ENCODE peak calls at places on chromosome 1, in eight cellular contexts. E is HCT116, F is transverse colon, H is spleen, R is GM12892, N is prostate gland, D is GM12891, J is H1. B is an unnamed sample.

GRCh38 chr1:227793948-227794812 is 21.3 kb upstream of the PRSS38 start:
- DNase-seq in E (no peak), F (no peak), H (no peak), R (no peak), N (peak; percentile 52), D (no peak), J (peak; percentile 61), B (peak; percentile 84)

GRCh38 chr1:193525411-193525810 is 339.0 kb upstream of the B3GALT2 start:
- DNase-seq in E (no peak), F (no peak), H (no peak), R (no peak), N (no peak), D (no peak), J (no peak), B (no peak)

GRCh38 chr1:61588736-61589381 is 136.1 kb downstream of the TM2D1 start:
- DNase-seq in E (peak; percentile 59), F (peak; percentile 64), H (no peak), R (peak; percentile 39), N (peak; percentile 46), D (peak; percentile 53), J (peak; percentile 85), B (no peak)

GRCh38 chr1:238063454-238063853 is 172.7 kb upstream of the ZP4 start:
- DNase-seq in E (no peak), F (no peak), H (no peak), R (no peak), N (no peak), D (no peak), J (no peak), B (no peak)

GRCh38 chr1:228284148-228284495 is 76.3 kb downstream of the OBSCN start:
- DNase-seq in E (no peak), F (no peak), H (no peak), R (no peak), N (no peak), D (no peak), J (no peak), B (no peak)

GRCh38 chr1:27832762-27833161 is 2.2 kb downstream of the PPP1R8 start:
- DNase-seq in E (no peak), F (no peak), H (no peak), R (no peak), N (no peak), D (no peak), J (no peak), B (no peak)

GRCh38 chr1:170732262-170732595 is 68.3 kb downstream of the PRRX1 start:
- DNase-seq in E (no peak), F (no peak), H (no peak), R (no peak), N (no peak), D (no peak), J (no peak), B (no peak)

GRCh38 chr1:53576381-53576801 is 117.2 kb downstream of the DMRTB1 start:
- DNase-seq in E (no peak), F (no peak), H (peak; percentile 47), R (no peak), N (no peak), D (no peak), J (no peak), B (peak; percentile 23)

GRCh38 chr1:63703661-63704060 is 70.2 kb upstream of the ROR1 start:
- DNase-seq in E (no peak), F (no peak), H (no peak), R (no peak), N (no peak), D (no peak), J (no peak), B (no peak)

GRCh38 chr1:233477359-233477758 is 136.5 kb upstream of the KCNK1 start:
- DNase-seq in E (no peak), F (no peak), H (no peak), R (no peak), N (no peak), D (no peak), J (no peak), B (no peak)

GRCh38 chr1:28062806-28063205 is 25.6 kb downstream of the EYA3 start:
- DNase-seq in E (no peak), F (no peak), H (no peak), R (no peak), N (no peak), D (no peak), J (no peak), B (no peak)

DNA sequence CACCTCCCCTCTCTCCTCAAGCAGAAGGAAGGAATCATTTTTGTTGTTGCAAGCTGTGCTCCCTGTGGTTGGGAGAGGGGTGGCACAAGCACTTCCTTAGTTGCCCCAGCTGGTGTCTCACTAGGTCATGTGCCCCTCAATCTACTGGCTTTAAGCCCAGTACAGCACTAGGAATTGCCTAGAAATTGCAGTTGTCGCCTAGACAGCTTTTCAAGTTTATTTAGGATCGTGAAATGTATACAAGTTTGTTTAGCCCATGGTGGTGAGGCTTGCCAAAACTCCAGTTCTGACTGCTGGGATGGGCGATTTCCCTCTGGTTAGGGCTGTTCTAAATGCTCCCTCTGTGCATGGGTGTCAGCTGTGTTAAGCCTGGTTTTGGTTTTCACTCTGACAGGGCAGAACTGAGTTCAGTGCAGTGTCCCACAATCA is 126.8 kb upstream of the ZNF644 start:
- DNase-seq in E (no peak), F (peak; percentile 27), H (no peak), R (no peak), N (no peak), D (no peak), J (no peak), B (no peak)
- TF ChIP-seq POLR2A in E (no peak), F (no peak), H (no peak), R (no peak), N (no peak), D (no peak), J (no peak), B (no peak)

GRCh38 chr1:231827337-231828105 is 200.9 kb downstream of the DISC1 start:
- DNase-seq in E (no peak), F (no peak), H (no peak), R (no peak), N (no peak), D (no peak), J (no peak), B (no peak)
- TF ChIP-seq POLR2AphosphoS5 in E (no peak), F (no peak), H (no peak), R (no peak), N (no peak), D (no peak), J (no peak), B (no peak)

GRCh38 chr1:182614796-182615451 is 10.7 kb upstream of the RGS16 start:
- DNase-seq in E (no peak), F (peak; percentile 72), H (peak; percentile 89), R (peak; percentile 56), N (peak; percentile 52), D (peak; percentile 46), J (peak; percentile 75), B (peak; percentile 91)
- TF ChIP-seq POLR2A in E (no peak), F (peak; percentile 14), H (peak; percentile 48), R (peak; percentile 63), N (peak; percentile 44), D (peak; percentile 61), J (no peak), B (no peak)

GRCh38 chr1:115767403-115767802 is 1.1 kb downstream of the CASQ2 start:
- DNase-seq in E (no peak), F (no peak), H (no peak), R (no peak), N (no peak), D (no peak), J (no peak), B (no peak)
- TF ChIP-seq POLR2AphosphoS5 in E (no peak), F (peak; percentile 24), H (no peak), R (no peak), N (no peak), D (no peak), J (no peak), B (no peak)

GRCh38 chr1:12121212-12122000 is 45.4 kb upstream of the TNFRSF1B start:
- DNase-seq in E (no peak), F (no peak), H (peak; percentile 30), R (no peak), N (no peak), D (no peak), J (no peak), B (no peak)
- TF ChIP-seq POLR2A in E (no peak), F (no peak), H (no peak), R (peak; percentile 30), N (no peak), D (peak; percentile 46), J (no peak), B (no peak)

DNA sequence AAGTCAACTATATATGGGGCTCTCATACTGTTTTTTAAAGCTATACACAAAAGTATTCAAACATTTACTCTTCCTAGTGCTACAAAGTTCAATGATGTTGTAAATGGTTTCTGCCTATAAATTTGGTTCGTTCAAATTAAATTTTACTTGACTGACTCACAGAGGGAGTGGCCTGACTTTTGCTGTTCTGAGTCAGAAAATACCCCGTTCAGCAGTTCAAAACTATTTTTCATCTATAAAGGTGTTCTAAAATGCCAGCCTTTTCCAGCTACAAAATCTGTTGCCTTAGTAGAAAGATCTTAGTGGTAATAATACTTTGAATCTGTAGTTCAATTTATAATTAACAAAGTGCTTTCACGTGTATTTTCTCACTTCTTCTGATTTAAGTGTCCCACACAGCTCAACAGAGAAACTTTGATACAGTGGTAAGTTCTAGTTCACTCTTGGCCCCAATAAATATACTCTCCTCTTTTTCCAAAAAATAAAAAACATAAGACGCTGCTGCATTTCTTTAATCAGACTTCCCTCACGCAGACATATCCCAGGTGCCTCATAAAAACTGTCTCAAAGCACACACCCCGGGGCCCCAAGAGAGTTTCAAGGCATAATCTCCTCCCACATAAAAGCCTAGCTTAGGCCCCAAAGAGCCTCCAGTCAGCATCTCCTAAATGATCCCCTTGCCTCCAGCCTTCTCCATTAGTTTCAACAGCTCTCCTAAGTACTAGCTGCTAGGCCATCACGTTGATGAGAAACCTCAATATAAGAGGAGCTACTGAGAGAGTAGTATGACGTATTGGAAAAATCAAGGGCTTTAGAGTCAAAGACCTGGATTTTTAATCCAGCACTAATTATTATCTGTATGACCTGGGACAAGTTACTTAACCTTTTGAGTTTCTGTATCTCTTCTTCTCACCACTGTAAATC is 3.2 kb downstream of the PTP4A2 start:
- DNase-seq in E (no peak), F (peak; percentile 38), H (no peak), R (no peak), N (no peak), D (no peak), J (no peak), B (no peak)
- TF ChIP-seq POLR2AphosphoS5 in E (peak; percentile 30), F (peak; percentile 9), H (no peak), R (no peak), N (peak; percentile 38), D (no peak), J (no peak), B (no peak)

DNA sequence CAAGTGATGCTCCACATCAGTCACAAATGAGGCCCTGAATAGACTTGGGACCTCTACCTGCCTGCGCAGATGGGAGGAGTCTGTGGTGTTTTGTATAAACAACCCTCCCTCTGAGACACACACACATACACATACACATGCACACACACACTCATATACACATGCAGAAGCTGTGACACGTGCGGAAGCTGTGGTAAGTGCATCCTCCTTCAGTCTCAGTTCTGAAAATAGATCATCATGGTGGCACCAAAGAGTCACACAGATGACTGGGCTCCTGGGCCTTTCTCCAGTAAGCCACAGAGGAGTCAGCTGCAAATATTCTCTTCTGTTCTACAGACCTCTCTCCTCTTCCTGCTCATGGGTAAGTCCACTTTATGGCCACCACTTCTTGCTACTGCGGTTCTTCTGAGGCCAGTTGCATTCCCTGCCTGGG is at the start of gene LY9:
- DNase-seq in E (no peak), F (peak; percentile 69), H (peak; percentile 91), R (no peak), N (no peak), D (peak; percentile 43), J (no peak), B (no peak)
- TF ChIP-seq POLR2A in E (no peak), F (peak; percentile 70), H (peak; percentile 85), R (peak; percentile 50), N (no peak), D (no peak), J (no peak), B (no peak)

GRCh38 chr1:230205719-230206198 is 138.7 kb downstream of the GALNT2 start:
- DNase-seq in E (no peak), F (no peak), H (no peak), R (no peak), N (no peak), D (no peak), J (no peak), B (no peak)
- TF ChIP-seq POLR2AphosphoS5 in E (no peak), F (no peak), H (no peak), R (no peak), N (no peak), D (no peak), J (no peak), B (no peak)